ENCODE peak calls at places on chromosomes 12 and 14, in nine cellular contexts. B, L, C, M, U, V, Q, R and F are unnamed samples.

GRCh38 chr12:52496590-52497071 is 3.6 kb upstream of the KRT6A start:
- DNase-seq in B (peak; percentile 53), L (no peak), C (no peak), M (no peak), U (peak; percentile 47), V (no peak), Q (no peak), R (peak; percentile 86), F (no peak)

GRCh38 chr12:126191037-126191891 is 1126.0 kb downstream of the AACS start:
- DNase-seq in B (no peak), L (no peak), C (no peak), M (no peak), U (no peak), V (no peak), Q (no peak), R (no peak), F (no peak)

GRCh38 chr12:130761537-130762318 is 45.6 kb upstream of the RIMBP2 start:
- DNase-seq in B (peak; percentile 14), L (peak; percentile 36), C (no peak), M (peak; percentile 40), U (no peak), V (peak; percentile 68), Q (peak; percentile 57), R (no peak), F (no peak)

GRCh38 chr12:76236640-76237039 is 111.6 kb downstream of the BBS10 start:
- DNase-seq in B (peak; percentile 45), L (no peak), C (no peak), M (no peak), U (no peak), V (no peak), Q (no peak), R (no peak), F (no peak)

GRCh38 chr12:8697476-8698131 is at the start of gene RIMKLB:
- DNase-seq in B (peak; percentile 39), L (peak; percentile 34), C (peak; percentile 30), M (peak; percentile 63), U (no peak), V (peak; percentile 77), Q (peak; percentile 79), R (peak; percentile 95), F (peak; percentile 45)

GRCh38 chr12:112645586-112645985 is 146.0 kb upstream of the RPH3A start:
- DNase-seq in B (no peak), L (no peak), C (no peak), M (no peak), U (no peak), V (no peak), Q (no peak), R (no peak), F (no peak)

GRCh38 chr12:89684131-89684530 is 24.5 kb downstream of the ATP2B1 start:
- DNase-seq in B (no peak), L (no peak), C (no peak), M (no peak), U (no peak), V (no peak), Q (no peak), R (no peak), F (no peak)

GRCh38 chr12:112939761-112940357 is 1.6 kb downstream of the OAS3 start:
- DNase-seq in B (no peak), L (no peak), C (no peak), M (no peak), U (no peak), V (peak; percentile 13), Q (no peak), R (no peak), F (no peak)

GRCh38 chr14:58871972-58872530 is 234.3 kb downstream of the DACT1 start:
- DNase-seq in B (no peak), L (no peak), C (no peak), M (no peak), U (no peak), V (no peak), Q (no peak), R (no peak), F (no peak)

GRCh38 chr14:83384253-83384652 is 1850.6 kb upstream of the SEL1L start:
- DNase-seq in B (no peak), L (no peak), C (no peak), M (no peak), U (no peak), V (no peak), Q (no peak), R (no peak), F (no peak)

GRCh38 chr12:2110127-2110526 is 57.3 kb downstream of the CACNA1C start:
- DNase-seq in B (no peak), L (no peak), C (no peak), M (no peak), U (no peak), V (no peak), Q (no peak), R (no peak), F (no peak)

GRCh38 chr12:10339441-10339840 is 31.8 kb downstream of the KLRD1 start:
- DNase-seq in B (peak; percentile 15), L (no peak), C (no peak), M (no peak), U (no peak), V (no peak), Q (no peak), R (no peak), F (no peak)

GRCh38 chr14:66824251-66824650 is 316.3 kb downstream of the GPHN start:
- DNase-seq in B (no peak), L (no peak), C (no peak), M (no peak), U (no peak), V (no peak), Q (no peak), R (no peak), F (no peak)

GRCh38 chr14:75070383-75070782 is 942 bp downstream of the ZC2HC1C start:
- DNase-seq in B (no peak), L (no peak), C (no peak), M (no peak), U (no peak), V (no peak), Q (no peak), R (peak; percentile 93), F (no peak)

GRCh38 chr14:66638688-66639087 is 130.7 kb downstream of the GPHN start:
- DNase-seq in B (peak; percentile 29), L (no peak), C (no peak), M (no peak), U (peak; percentile 7), V (no peak), Q (no peak), R (no peak), F (no peak)

GRCh38 chr14:88043523-88043922 is 38.6 kb downstream of the GPR65 start:
- DNase-seq in B (no peak), L (no peak), C (no peak), M (no peak), U (no peak), V (no peak), Q (no peak), R (no peak), F (no peak)

GRCh38 chr12:46944104-46944503 is 118.3 kb upstream of the SLC38A4 start:
- DNase-seq in B (peak; percentile 77), L (no peak), C (no peak), M (no peak), U (no peak), V (no peak), Q (no peak), R (no peak), F (no peak)

GRCh38 chr14:103698380-103699260 is 16.6 kb downstream of the XRCC3 start:
- DNase-seq in B (no peak), L (no peak), C (no peak), M (no peak), U (no peak), V (no peak), Q (no peak), R (peak; percentile 88), F (no peak)

GRCh38 chr12:62693291-62694040 is 226.8 kb downstream of the MON2 start:
- DNase-seq in B (no peak), L (no peak), C (no peak), M (no peak), U (no peak), V (no peak), Q (no peak), R (peak; percentile 69), F (no peak)

GRCh38 chr12:123471374-123472068 is 13.6 kb downstream of the SNRNP35 start:
- DNase-seq in B (peak; percentile 55), L (no peak), C (no peak), M (no peak), U (peak; percentile 45), V (no peak), Q (no peak), R (no peak), F (no peak)

GRCh38 chr12:23803547-23803946 is 145.9 kb downstream of the SOX5 start:
- DNase-seq in B (no peak), L (no peak), C (no peak), M (no peak), U (no peak), V (no peak), Q (no peak), R (no peak), F (no peak)

GRCh38 chr12:84131076-84131475 is 781.5 kb downstream of the SLC6A15 start:
- DNase-seq in B (peak; percentile 48), L (no peak), C (no peak), M (no peak), U (peak; percentile 11), V (no peak), Q (no peak), R (no peak), F (no peak)